ENCODE peak calls at places on chromosomes 6 and 20, in six cellular contexts. B, D, Q, O, R and L are unnamed samples.

GRCh38 chr6:161217631-161218030 is 56.2 kb downstream of the AGPAT4 start:
- DNase-seq in B (no peak), D (no peak), Q (no peak), O (no peak), R (no peak), L (no peak)

GRCh38 chr20:24631173-24631505 is 161.7 kb downstream of the SYNDIG1 start:
- DNase-seq in B (no peak), D (no peak), Q (no peak), O (no peak), R (no peak), L (no peak)

GRCh38 chr6:136445063-136445462 is 105.2 kb downstream of the MAP7 start:
- DNase-seq in B (no peak), D (no peak), Q (no peak), O (no peak), R (no peak), L (no peak)

GRCh38 chr20:31605902-31606677 is 1.0 kb downstream of the ID1 start:
- DNase-seq in B (peak; percentile 72), D (no peak), Q (no peak), O (peak; percentile 41), R (peak; percentile 82), L (peak; percentile 63)

GRCh38 chr6:52389626-52390360 is 27.8 kb downstream of the PAQR8 start:
- DNase-seq in B (peak; percentile 61), D (peak; percentile 33), Q (no peak), O (peak; percentile 35), R (no peak), L (no peak)

GRCh38 chr6:169779896-169780295 is 28.5 kb downstream of the ERMARD start:
- DNase-seq in B (no peak), D (no peak), Q (no peak), O (no peak), R (no peak), L (no peak)

GRCh38 chr6:39157511-39157910 is 42.5 kb upstream of the SAYSD1 start:
- DNase-seq in B (no peak), D (no peak), Q (no peak), O (no peak), R (no peak), L (no peak)

GRCh38 chr6:21103626-21104224 is 489.8 kb upstream of the SOX4 start:
- DNase-seq in B (no peak), D (no peak), Q (no peak), O (no peak), R (no peak), L (no peak)

GRCh38 chr6:157853902-157854481 is 30.9 kb downstream of the SNX9 start:
- DNase-seq in B (no peak), D (no peak), Q (no peak), O (no peak), R (no peak), L (no peak)

GRCh38 chr20:40686434-40686882 is 2.6 kb downstream of the MAFB start:
- DNase-seq in B (no peak), D (no peak), Q (no peak), O (no peak), R (no peak), L (no peak)

GRCh38 chr6:28996844-28997502 is 8.1 kb downstream of the ZNF311 start:
- DNase-seq in B (no peak), D (no peak), Q (no peak), O (no peak), R (no peak), L (no peak)

GRCh38 chr6:56866917-56867522 is 87.9 kb upstream of the BEND6 start:
- DNase-seq in B (no peak), D (no peak), Q (no peak), O (no peak), R (no peak), L (no peak)

GRCh38 chr6:156109713-156110112 is 654.1 kb upstream of the NOX3 start:
- DNase-seq in B (no peak), D (no peak), Q (no peak), O (no peak), R (no peak), L (no peak)

GRCh38 chr20:57000441-57000968 is 265.9 kb downstream of the BMP7 start:
- DNase-seq in B (no peak), D (no peak), Q (no peak), O (no peak), R (peak; percentile 11), L (no peak)

GRCh38 chr6:63787021-63787420 is 151.4 kb downstream of the PHF3 start:
- DNase-seq in B (no peak), D (no peak), Q (no peak), O (no peak), R (no peak), L (no peak)

GRCh38 chr20:37220796-37221195 is 40.8 kb downstream of the GHRH start:
- DNase-seq in B (no peak), D (no peak), Q (no peak), O (no peak), R (no peak), L (no peak)

GRCh38 chr6:74577619-74578018 is 628.2 kb downstream of the COL12A1 start:
- DNase-seq in B (no peak), D (no peak), Q (no peak), O (no peak), R (no peak), L (no peak)

GRCh38 chr6:129050086-129050485 is 167.1 kb downstream of the LAMA2 start:
- DNase-seq in B (no peak), D (no peak), Q (no peak), O (no peak), R (no peak), L (no peak)

GRCh38 chr6:19669206-19669605 is 168.0 kb upstream of the ID4 start:
- DNase-seq in B (no peak), D (no peak), Q (no peak), O (no peak), R (no peak), L (no peak)

GRCh38 chr6:111759836-111760785 is 113.1 kb downstream of the FYN start:
- DNase-seq in B (no peak), D (no peak), Q (peak; percentile 55), O (no peak), R (no peak), L (peak; percentile 75)

GRCh38 chr20:33841439-33841799 is 30.3 kb downstream of the CHMP4B start:
- DNase-seq in B (no peak), D (no peak), Q (no peak), O (no peak), R (no peak), L (no peak)

GRCh38 chr6:145315982-145316600 is 419.2 kb downstream of the EPM2A start:
- DNase-seq in B (no peak), D (no peak), Q (no peak), O (no peak), R (no peak), L (no peak)

GRCh38 chr6:897561-898207 is 204.7 kb upstream of the EXOC2 start:
- DNase-seq in B (no peak), D (no peak), Q (no peak), O (no peak), R (no peak), L (no peak)

GRCh38 chr6:110476046-110476849 is at the start of gene SLC22A16:
- DNase-seq in B (no peak), D (no peak), Q (no peak), O (peak; percentile 31), R (no peak), L (peak; percentile 28)